ENCODE peak calls at places on chromosomes 2 and 18, in eight cellular contexts. D is NCI-H748 treated with DMSO at 0.1 percent for 48 hours; L is body of pancreas; Z is stimulated activated CD4-positive, alpha-beta T cell treated with anti-CD3 and anti-CD28 coated beads, Interleukin-1b, Interleukin-23, amount 100 ng/mL, for 24 hours; Y is activated naive CD8-positive, alpha-beta T cell treated with anti-CD3 and anti-CD28 coated beads, Interleukin-2, amount 50 U/mL, for 24 hours; O is cardiac muscle cell; I is lung microvascular endothelial cell; Q is AG08395. H is an unnamed sample.

GRCh38 chr2:172461591-172462392 is 34.4 kb downstream of the ITGA6 start:
- DNase-seq in D (peak; percentile 70), L (peak; percentile 74), Z (peak; percentile 46), Y (peak; percentile 82), O (peak; percentile 57), I (peak; percentile 55), Q (peak; percentile 50), H (no peak)

GRCh38 chr18:40041951-40042350 is 1913.1 kb upstream of the PIK3C3 start:
- DNase-seq in D (no peak), L (no peak), Z (no peak), Y (no peak), O (no peak), I (no peak), Q (no peak), H (no peak)

GRCh38 chr2:198900141-198900540 is 557.6 kb downstream of the SATB2 start:
- DNase-seq in D (no peak), L (no peak), Z (no peak), Y (no peak), O (no peak), I (no peak), Q (no peak), H (no peak)

GRCh38 chr2:26414291-26414690 is 12.6 kb downstream of the DRC1 start:
- DNase-seq in D (no peak), L (no peak), Z (no peak), Y (no peak), O (no peak), I (no peak), Q (peak; percentile 18), H (no peak)

GRCh38 chr2:43486604-43487003 is 109.2 kb downstream of the THADA start:
- DNase-seq in D (no peak), L (peak; percentile 64), Z (no peak), Y (no peak), O (peak; percentile 34), I (no peak), Q (no peak), H (no peak)

GRCh38 chr2:128715360-128715759 is 396.7 kb upstream of the HS6ST1 start:
- DNase-seq in D (no peak), L (no peak), Z (no peak), Y (no peak), O (no peak), I (no peak), Q (no peak), H (no peak)

GRCh38 chr2:17573085-17573805 is 32.7 kb downstream of the VSNL1 start:
- DNase-seq in D (no peak), L (no peak), Z (no peak), Y (no peak), O (peak; percentile 17), I (no peak), Q (no peak), H (no peak)

GRCh38 chr2:18194161-18194560 is 315.7 kb downstream of the KCNS3 start:
- DNase-seq in D (no peak), L (no peak), Z (no peak), Y (no peak), O (peak; percentile 20), I (no peak), Q (no peak), H (no peak)

GRCh38 chr18:10482985-10483949 is 28.8 kb downstream of the APCDD1 start:
- DNase-seq in D (no peak), L (peak; percentile 35), Z (no peak), Y (no peak), O (no peak), I (no peak), Q (no peak), H (no peak)

H was measured in SHP77 treated with DMSO at 0.1 percent for 48 hours.